ENCODE peak calls at places on chromosomes 5 and 9, in five cellular contexts. A is breast epithelium, M is left ventricle myocardium superior, T is OCI-LY7, Z is amniotic stem cell. E is an unnamed sample.

GRCh38 chr9:107734231-107735014 is 244.9 kb upstream of the KLF4 start:
- DNase-seq in A (no peak), M (peak), Z (peak), T (no peak), E (peak)

GRCh38 chr5:55691265-55692105 is 20.6 kb downstream of the SLC38A9 start:
- DNase-seq in Z (peak), A (no peak), T (peak), M (no peak), E (no peak)

GRCh38 chr5:59276277-59276647 is 617.3 kb downstream of the PDE4D start:
- DNase-seq in T (no peak), A (no peak), M (no peak), Z (no peak), E (no peak)

GRCh38 chr9:34311499-34312225 is 17.4 kb downstream of the KIF24 start:
- DNase-seq in M (no peak), A (no peak), Z (no peak), T (no peak), E (no peak)

GRCh38 chr9:38059233-38059936 is 9.6 kb downstream of the SHB start:
- DNase-seq in A (no peak), M (no peak), T (no peak), Z (no peak), E (peak)

GRCh38 chr5:38783011-38783551 is 62.7 kb upstream of the OSMR start:
- DNase-seq in T (no peak), Z (peak), M (no peak), A (no peak), E (no peak)

GRCh38 chr9:77176686-77177142 is 620 bp upstream of the VPS13A start:
- DNase-seq in T (no peak), A (no peak), Z (no peak), M (no peak), E (no peak)

GRCh38 chr5:59197911-59198310 is 615.0 kb downstream of the RAB3C start:
- DNase-seq in Z (no peak), T (no peak), M (no peak), A (no peak), E (no peak)

GRCh38 chr5:54171645-54172384 is 138.6 kb downstream of the ARL15 start:
- DNase-seq in Z (no peak), T (peak), M (no peak), A (no peak), E (no peak)

GRCh38 chr9:90102292-90102901 is 497.6 kb downstream of the GADD45G start:
- DNase-seq in M (peak), A (peak), Z (no peak), T (peak), E (peak)

GRCh38 chr9:69325409-69326212 is 596 bp downstream of the ENTREP1 start:
- DNase-seq in T (no peak), Z (no peak), A (no peak), M (peak), E (peak)

GRCh38 chr5:78526049-78526525 is 122.5 kb downstream of the LHFPL2 start:
- DNase-seq in A (no peak), M (no peak), Z (peak), T (no peak), E (no peak)

GRCh38 chr5:164941102-164941501 is 1435.7 kb downstream of the MAT2B start:
- DNase-seq in Z (no peak), T (no peak), A (no peak), M (no peak), E (no peak)

GRCh38 chr5:173712609-173713176 is 96.2 kb upstream of the BOD1 start:
- DNase-seq in T (no peak), M (no peak), A (no peak), Z (no peak), E (no peak)

GRCh38 chr9:117645245-117645636 is 59.0 kb upstream of the TLR4 start:
- DNase-seq in Z (no peak), T (no peak), A (no peak), M (no peak), E (no peak)

GRCh38 chr9:35729700-35730485 is 2.1 kb downstream of the TLN1 start:
- DNase-seq in Z (peak), M (peak), A (no peak), T (peak), E (peak)

GRCh38 chr5:176742246-176743105 is 67.9 kb upstream of the UNC5A start:
- DNase-seq in T (no peak), A (no peak), Z (no peak), M (no peak), E (no peak)

E was measured in heart right ventricle.